ENCODE peak calls at places on chromosomes 2 and 18, in six cellular contexts. One of them, this sample, is unnamed.

GRCh38 chr18:5588529-5588928 is 44.7 kb upstream of the EPB41L3 start:
- DNase-seq in PC-9: no peak
- DNase-seq in GM23338: no peak
- DNase-seq in fibroblast of the aortic adventitia: no peak
- DNase-seq in GM23248: no peak
- DNase-seq in NB4: no peak
- DNase-seq in this sample: no peak

GRCh38 chr2:238701066-238701906 is 146.6 kb upstream of the TWIST2 start:
- DNase-seq in PC-9: no peak
- DNase-seq in GM23338: no peak
- DNase-seq in fibroblast of the aortic adventitia: no peak
- DNase-seq in GM23248: no peak
- DNase-seq in NB4: no peak
- DNase-seq in this sample: no peak

GRCh38 chr2:154934213-154934612 is 235.7 kb downstream of the KCNJ3 start:
- DNase-seq in PC-9: no peak
- DNase-seq in GM23338: no peak
- DNase-seq in fibroblast of the aortic adventitia: no peak
- DNase-seq in GM23248: no peak
- DNase-seq in NB4: no peak
- DNase-seq in this sample: no peak

GRCh38 chr2:42360493-42360889 is 526 bp downstream of the COX7A2L start:
- DNase-seq in PC-9: no peak
- DNase-seq in GM23338: no peak
- DNase-seq in fibroblast of the aortic adventitia: peak
- DNase-seq in GM23248: peak
- DNase-seq in NB4: peak
- DNase-seq in this sample: no peak

GRCh38 chr2:229330952-229331351 is 59.9 kb upstream of the PID1 start:
- DNase-seq in PC-9: no peak
- DNase-seq in GM23338: no peak
- DNase-seq in fibroblast of the aortic adventitia: no peak
- DNase-seq in GM23248: no peak
- DNase-seq in NB4: peak
- DNase-seq in this sample: no peak

GRCh38 chr2:8454797-8455196 is 227.1 kb upstream of the ID2 start:
- DNase-seq in PC-9: no peak
- DNase-seq in GM23338: no peak
- DNase-seq in fibroblast of the aortic adventitia: no peak
- DNase-seq in GM23248: no peak
- DNase-seq in NB4: no peak
- DNase-seq in this sample: no peak

GRCh38 chr18:68504441-68505221 is 210.3 kb downstream of the TMX3 start:
- DNase-seq in PC-9: no peak
- DNase-seq in GM23338: peak
- DNase-seq in fibroblast of the aortic adventitia: no peak
- DNase-seq in GM23248: no peak
- DNase-seq in NB4: no peak
- DNase-seq in this sample: no peak

GRCh38 chr18:3067213-3068118 is 54.5 kb upstream of the LPIN2 start:
- DNase-seq in PC-9: no peak
- DNase-seq in GM23338: no peak
- DNase-seq in fibroblast of the aortic adventitia: no peak
- DNase-seq in GM23248: no peak
- DNase-seq in NB4: no peak
- DNase-seq in this sample: no peak

GRCh38 chr18:68660355-68661183 is 54.3 kb downstream of the TMX3 start:
- DNase-seq in PC-9: no peak
- DNase-seq in GM23338: peak
- DNase-seq in fibroblast of the aortic adventitia: peak
- DNase-seq in GM23248: peak
- DNase-seq in NB4: peak
- DNase-seq in this sample: peak

GRCh38 chr18:2147424-2147823 is 423.9 kb downstream of the METTL4 start:
- DNase-seq in PC-9: no peak
- DNase-seq in GM23338: no peak
- DNase-seq in fibroblast of the aortic adventitia: peak
- DNase-seq in GM23248: no peak
- DNase-seq in NB4: no peak
- DNase-seq in this sample: no peak

DNA sequence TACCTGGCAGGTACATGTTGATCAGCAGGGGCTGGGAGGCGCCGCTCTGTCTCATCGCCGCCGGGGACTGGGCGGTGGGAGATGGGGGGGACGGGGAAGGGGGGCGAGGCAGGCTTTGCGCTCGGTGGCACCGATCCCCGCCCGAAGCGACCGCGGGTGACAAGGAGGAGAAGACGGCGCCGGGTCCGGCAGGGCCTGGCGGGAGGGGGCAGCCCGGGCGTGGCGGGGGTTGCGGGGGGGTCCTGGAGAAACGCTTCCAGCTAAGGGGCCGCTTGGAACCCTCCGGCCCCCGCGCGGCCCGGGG is at the start of gene FEV:
- DNase-seq in PC-9: no peak
- DNase-seq in GM23338: no peak
- DNase-seq in fibroblast of the aortic adventitia: no peak
- DNase-seq in GM23248: no peak
- DNase-seq in NB4: no peak
- DNase-seq in this sample: no peak
- H3K4me3 ChIP-seq in PC-9: no peak
- H3K4me3 ChIP-seq in GM23338: peak
- H3K4me3 ChIP-seq in fibroblast of the aortic adventitia: no peak
- H3K4me3 ChIP-seq in GM23248: no peak
- H3K4me3 ChIP-seq in NB4: no peak
- H3K4me3 ChIP-seq in this sample: no peak

DNA sequence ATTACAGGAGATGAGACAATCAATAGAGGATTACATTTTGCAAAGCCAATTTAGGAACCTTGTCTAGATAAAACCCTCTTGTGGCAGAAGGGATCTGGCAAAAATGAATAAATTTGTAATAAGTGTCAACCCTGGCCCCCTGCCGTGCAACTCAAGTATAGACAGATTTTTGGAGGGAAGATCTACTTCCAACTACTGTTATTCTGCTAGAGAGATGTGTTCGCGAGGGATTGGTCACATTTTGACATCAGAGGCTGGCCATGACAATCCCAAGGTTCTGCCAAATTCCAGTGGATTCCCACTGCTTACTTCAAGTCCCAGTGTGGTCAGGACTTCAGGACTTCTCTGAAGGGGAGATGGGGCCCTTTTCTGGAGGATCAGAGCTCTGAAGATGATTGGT is 192.6 kb downstream of the SH3RF3 start:
- DNase-seq in PC-9: no peak
- DNase-seq in GM23338: no peak
- DNase-seq in fibroblast of the aortic adventitia: peak
- DNase-seq in GM23248: peak
- DNase-seq in NB4: no peak
- DNase-seq in this sample: no peak
- H3K4me3 ChIP-seq in PC-9: no peak
- H3K4me3 ChIP-seq in GM23338: no peak
- H3K4me3 ChIP-seq in fibroblast of the aortic adventitia: no peak
- H3K4me3 ChIP-seq in GM23248: peak
- H3K4me3 ChIP-seq in NB4: no peak
- H3K4me3 ChIP-seq in this sample: no peak

GRCh38 chr2:97673915-97674283 is 4.4 kb downstream of the C2orf92 start:
- DNase-seq in PC-9: no peak
- DNase-seq in GM23338: no peak
- DNase-seq in fibroblast of the aortic adventitia: no peak
- DNase-seq in GM23248: no peak
- DNase-seq in NB4: no peak
- DNase-seq in this sample: no peak
- H3K4me3 ChIP-seq in PC-9: no peak
- H3K4me3 ChIP-seq in GM23338: no peak
- H3K4me3 ChIP-seq in fibroblast of the aortic adventitia: no peak
- H3K4me3 ChIP-seq in GM23248: no peak
- H3K4me3 ChIP-seq in NB4: no peak
- H3K4me3 ChIP-seq in this sample: no peak

DNA sequence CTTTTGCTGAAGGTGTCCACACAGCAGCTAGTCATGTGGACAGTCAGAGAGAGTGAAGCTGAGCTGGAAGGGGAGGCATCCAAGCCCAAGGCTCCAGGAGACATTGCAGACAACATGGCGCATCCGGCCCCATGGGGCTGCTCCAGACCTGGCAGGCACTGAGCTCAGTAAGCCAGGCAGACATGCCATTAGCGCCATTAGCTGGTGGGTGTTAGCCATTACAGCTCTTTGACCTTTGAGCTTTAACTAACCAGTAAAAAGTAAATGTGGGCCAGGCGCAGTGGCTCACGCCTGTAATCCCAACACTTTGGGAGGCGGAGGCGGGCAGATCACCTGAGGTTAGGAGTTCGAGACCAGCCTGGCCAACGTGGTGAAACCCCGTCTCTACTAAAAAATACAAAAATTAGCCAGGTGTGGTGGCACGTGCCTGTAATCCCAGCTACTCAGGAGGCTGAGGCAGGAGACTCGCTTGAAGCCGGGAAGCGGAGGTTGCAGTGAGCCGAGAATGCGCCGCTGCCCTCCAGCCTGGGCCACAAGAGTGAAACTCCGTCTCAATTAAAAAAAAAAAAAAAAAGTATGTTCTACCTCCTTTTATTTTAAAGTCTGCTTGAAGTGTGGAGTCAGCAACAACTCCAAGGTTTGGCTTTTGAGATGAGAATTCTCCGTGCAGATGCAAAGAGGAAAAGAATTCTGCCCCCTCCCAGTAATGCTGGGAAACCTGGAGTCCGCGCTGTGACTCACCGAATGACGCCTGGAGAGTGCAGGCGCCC is 69.4 kb downstream of the TWSG1 start:
- DNase-seq in PC-9: no peak
- DNase-seq in GM23338: peak
- DNase-seq in fibroblast of the aortic adventitia: peak
- DNase-seq in GM23248: no peak
- DNase-seq in NB4: peak
- DNase-seq in this sample: peak
- H3K4me3 ChIP-seq in PC-9: no peak
- H3K4me3 ChIP-seq in GM23338: no peak
- H3K4me3 ChIP-seq in fibroblast of the aortic adventitia: no peak
- H3K4me3 ChIP-seq in GM23248: no peak
- H3K4me3 ChIP-seq in NB4: no peak
- H3K4me3 ChIP-seq in this sample: no peak

GRCh38 chr2:15259356-15259756 is 301.8 kb downstream of the NBAS start:
- DNase-seq in PC-9: no peak
- DNase-seq in GM23338: peak
- DNase-seq in fibroblast of the aortic adventitia: no peak
- DNase-seq in GM23248: no peak
- DNase-seq in NB4: no peak
- DNase-seq in this sample: no peak
- H3K4me3 ChIP-seq in PC-9: no peak
- H3K4me3 ChIP-seq in GM23338: peak
- H3K4me3 ChIP-seq in fibroblast of the aortic adventitia: no peak
- H3K4me3 ChIP-seq in GM23248: no peak
- H3K4me3 ChIP-seq in NB4: no peak
- H3K4me3 ChIP-seq in this sample: no peak

GRCh38 chr18:70295192-70295522 is 6.3 kb downstream of the SOCS6 start:
- DNase-seq in PC-9: no peak
- DNase-seq in GM23338: no peak
- DNase-seq in fibroblast of the aortic adventitia: no peak
- DNase-seq in GM23248: no peak
- DNase-seq in NB4: no peak
- DNase-seq in this sample: no peak

GRCh38 chr18:70296781-70297180 is 7.9 kb downstream of the SOCS6 start:
- DNase-seq in PC-9: no peak
- DNase-seq in GM23338: no peak
- DNase-seq in fibroblast of the aortic adventitia: no peak
- DNase-seq in GM23248: no peak
- DNase-seq in NB4: no peak
- DNase-seq in this sample: no peak

GRCh38 chr18:70295633-70296188 is 6.9 kb downstream of the SOCS6 start:
- DNase-seq in PC-9: no peak
- DNase-seq in GM23338: no peak
- DNase-seq in fibroblast of the aortic adventitia: no peak
- DNase-seq in GM23248: peak
- DNase-seq in NB4: no peak
- DNase-seq in this sample: no peak

GRCh38 chr18:70294471-70295191 is 5.8 kb downstream of the SOCS6 start:
- DNase-seq in PC-9: no peak
- DNase-seq in GM23338: no peak
- DNase-seq in fibroblast of the aortic adventitia: no peak
- DNase-seq in GM23248: no peak
- DNase-seq in NB4: no peak
- DNase-seq in this sample: no peak

DNA sequence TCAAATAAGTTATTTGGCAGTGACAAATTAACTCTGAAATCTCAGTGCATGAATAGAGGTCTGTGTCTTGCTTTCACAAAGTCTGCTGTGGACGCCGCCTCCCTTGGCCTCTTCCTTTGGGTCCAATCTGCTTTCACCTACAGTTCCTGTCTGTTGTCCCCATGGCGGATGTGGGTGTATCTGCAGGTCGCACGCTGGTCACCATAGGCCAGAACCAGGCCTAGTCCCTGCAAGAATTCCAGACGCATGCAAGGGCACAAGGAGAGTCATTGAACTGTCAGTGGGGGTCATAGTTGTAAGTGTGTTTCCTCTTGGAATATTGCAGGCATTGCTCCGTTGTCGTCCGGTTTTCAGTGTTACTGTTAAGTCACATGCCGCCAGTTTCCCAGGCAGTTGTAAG is 7.4 kb downstream of the SOCS6 start:
- DNase-seq in PC-9: no peak
- DNase-seq in GM23338: no peak
- DNase-seq in fibroblast of the aortic adventitia: no peak
- DNase-seq in GM23248: no peak
- DNase-seq in NB4: no peak
- DNase-seq in this sample: no peak
- H3K4me3 ChIP-seq in PC-9: no peak
- H3K4me3 ChIP-seq in GM23338: no peak
- H3K4me3 ChIP-seq in fibroblast of the aortic adventitia: no peak
- H3K4me3 ChIP-seq in GM23248: peak
- H3K4me3 ChIP-seq in NB4: no peak
- H3K4me3 ChIP-seq in this sample: no peak

GRCh38 chr2:30584116-30584515 is 137.1 kb downstream of the LCLAT1 start:
- DNase-seq in PC-9: no peak
- DNase-seq in GM23338: no peak
- DNase-seq in fibroblast of the aortic adventitia: no peak
- DNase-seq in GM23248: no peak
- DNase-seq in NB4: no peak
- DNase-seq in this sample: no peak

GRCh38 chr2:30582521-30582920 is 135.5 kb downstream of the LCLAT1 start:
- DNase-seq in PC-9: no peak
- DNase-seq in GM23338: no peak
- DNase-seq in fibroblast of the aortic adventitia: no peak
- DNase-seq in GM23248: no peak
- DNase-seq in NB4: no peak
- DNase-seq in this sample: no peak

GRCh38 chr2:30583204-30583749 is 136.2 kb downstream of the LCLAT1 start:
- DNase-seq in PC-9: no peak
- DNase-seq in GM23338: no peak
- DNase-seq in fibroblast of the aortic adventitia: no peak
- DNase-seq in GM23248: no peak
- DNase-seq in NB4: no peak
- DNase-seq in this sample: no peak

GRCh38 chr2:30577151-30577550 is 130.1 kb downstream of the LCLAT1 start:
- DNase-seq in PC-9: no peak
- DNase-seq in GM23338: peak
- DNase-seq in fibroblast of the aortic adventitia: no peak
- DNase-seq in GM23248: no peak
- DNase-seq in NB4: no peak
- DNase-seq in this sample: no peak

GRCh38 chr2:30580394-30580793 is 133.3 kb downstream of the LCLAT1 start:
- DNase-seq in PC-9: no peak
- DNase-seq in GM23338: peak
- DNase-seq in fibroblast of the aortic adventitia: no peak
- DNase-seq in GM23248: no peak
- DNase-seq in NB4: no peak
- DNase-seq in this sample: no peak
- H3K4me3 ChIP-seq in PC-9: no peak
- H3K4me3 ChIP-seq in GM23338: no peak
- H3K4me3 ChIP-seq in fibroblast of the aortic adventitia: no peak
- H3K4me3 ChIP-seq in GM23248: no peak
- H3K4me3 ChIP-seq in NB4: no peak
- H3K4me3 ChIP-seq in this sample: no peak

This sample was measured in brain microvascular endothelial cell.